ENCODE peak calls at places on chromosomes 11 and 22, in ten cellular contexts. E is stimulated activated CD4-positive, alpha-beta T cell treated with anti-CD3 and anti-CD28 coated beads, Interleukin-4, amount 100 ng/mL, for 48 hours; O is OCI-M1; U is Kasumi-1; Q is stimulated activated CD8-positive, alpha-beta memory T cell treated with anti-CD3 and anti-CD28 coated beads, Interleukin-12 subunit alpha, Interleukin-12 subunit beta, amount 100 ng/mL, for 1 hour; W is HT-29; J is T-cell; M is heart right ventricle; I is midbrain; S is activated CD8-positive, alpha-beta memory T cell treated with anti-CD3 and anti-CD28 coated beads for 1 hour. D is an unnamed sample.

GRCh38 chr11:129307162-129307561 is 68.5 kb upstream of the BARX2 start:
- DNase-seq in E (no peak), O (no peak), U (no peak), Q (no peak), W (no peak), J (no peak), M (no peak), I (no peak), S (no peak), D (no peak)

GRCh38 chr11:46484101-46484500 is 92.5 kb upstream of the CHRM4 start:
- DNase-seq in E (no peak), O (no peak), U (no peak), Q (no peak), W (no peak), J (no peak), M (no peak), I (no peak), S (no peak), D (no peak)

GRCh38 chr11:73931039-73931645 is 19.7 kb upstream of the DNAJB13 start:
- DNase-seq in E (no peak), O (peak), U (peak), Q (no peak), W (peak), J (no peak), M (no peak), I (peak), S (no peak), D (peak)

GRCh38 chr11:79167510-79168188 is 273.2 kb downstream of the TENM4 start:
- DNase-seq in E (no peak), O (no peak), U (no peak), Q (no peak), W (no peak), J (no peak), M (no peak), I (no peak), S (no peak), D (no peak)

GRCh38 chr11:40037005-40037404 is 1422.4 kb downstream of the LRRC4C start:
- DNase-seq in E (no peak), O (peak), U (no peak), Q (no peak), W (no peak), J (no peak), M (no peak), I (no peak), S (no peak), D (no peak)

GRCh38 chr11:3115321-3115720 is 49.8 kb downstream of the OSBPL5 start:
- DNase-seq in E (no peak), O (peak), U (no peak), Q (no peak), W (no peak), J (no peak), M (no peak), I (no peak), S (no peak), D (no peak)

GRCh38 chr11:7538466-7539454 is 25.0 kb downstream of the PPFIBP2 start:
- DNase-seq in E (no peak), O (no peak), U (no peak), Q (no peak), W (no peak), J (no peak), M (no peak), I (no peak), S (no peak), D (peak)

GRCh38 chr11:34633990-34634725 is 13.3 kb downstream of the EHF start:
- DNase-seq in E (no peak), O (peak), U (peak), Q (no peak), W (peak), J (no peak), M (no peak), I (peak), S (no peak), D (peak)

GRCh38 chr11:83162377-83162776 is 5.4 kb downstream of the PCF11 start:
- DNase-seq in E (no peak), O (peak), U (no peak), Q (no peak), W (no peak), J (no peak), M (no peak), I (no peak), S (no peak), D (peak)

GRCh38 chr11:86288776-86289507 is 13.1 kb upstream of the HIKESHI start:
- DNase-seq in E (no peak), O (peak), U (no peak), Q (no peak), W (no peak), J (no peak), M (no peak), I (peak), S (no peak), D (no peak)

GRCh38 chr11:115892016-115892415 is 387.8 kb upstream of the CADM1 start:
- DNase-seq in E (no peak), O (no peak), U (no peak), Q (no peak), W (no peak), J (no peak), M (no peak), I (no peak), S (no peak), D (no peak)

GRCh38 chr11:68206211-68206610 is 6.9 kb downstream of the KMT5B start:
- DNase-seq in E (no peak), O (peak), U (peak), Q (no peak), W (peak), J (no peak), M (no peak), I (peak), S (no peak), D (peak)

GRCh38 chr11:2704896-2705606 is 5.3 kb upstream of the KCNQ1OT1 start:
- DNase-seq in E (no peak), O (no peak), U (no peak), Q (no peak), W (no peak), J (no peak), M (no peak), I (no peak), S (no peak), D (no peak)

GRCh38 chr11:66892926-66893325 is 36.1 kb downstream of the LRFN4 start:
- DNase-seq in E (no peak), O (no peak), U (no peak), Q (no peak), W (no peak), J (no peak), M (no peak), I (no peak), S (no peak), D (no peak)

GRCh38 chr11:86559311-86559945 is 113.0 kb downstream of the ME3 start:
- DNase-seq in E (no peak), O (no peak), U (no peak), Q (no peak), W (peak), J (no peak), M (peak), I (no peak), S (no peak), D (peak)

GRCh38 chr11:45871638-45872037 is 13.8 kb upstream of the MAPK8IP1 start:
- DNase-seq in E (no peak), O (no peak), U (no peak), Q (no peak), W (no peak), J (no peak), M (no peak), I (no peak), S (no peak), D (no peak)

GRCh38 chr22:28183078-28183870 is 264.2 kb upstream of the PITPNB start:
- DNase-seq in E (no peak), O (no peak), U (no peak), Q (no peak), W (peak), J (no peak), M (no peak), I (no peak), S (no peak), D (peak)

GRCh38 chr11:66336234-66337102 is at the start of gene RIN1:
- DNase-seq in E (peak), O (peak), U (peak), Q (no peak), W (peak), J (no peak), M (peak), I (peak), S (no peak), D (peak)

GRCh38 chr22:31056986-31057599 is 24.0 kb upstream of the SMTN start:
- DNase-seq in E (no peak), O (no peak), U (no peak), Q (no peak), W (no peak), J (no peak), M (no peak), I (no peak), S (no peak), D (no peak)

GRCh38 chr11:2752923-2753322 is 53.1 kb upstream of the KCNQ1OT1 start:
- DNase-seq in E (no peak), O (no peak), U (no peak), Q (no peak), W (no peak), J (no peak), M (no peak), I (no peak), S (no peak), D (no peak)

GRCh38 chr11:119713361-119714040 is 15.5 kb downstream of the NECTIN1 start:
- DNase-seq in E (no peak), O (no peak), U (no peak), Q (no peak), W (peak), J (no peak), M (no peak), I (no peak), S (no peak), D (peak)

GRCh38 chr11:121767433-121767832 is 314.7 kb upstream of the SORL1-AS1 start:
- DNase-seq in E (no peak), O (no peak), U (no peak), Q (no peak), W (no peak), J (no peak), M (no peak), I (no peak), S (no peak), D (no peak)

GRCh38 chr11:109728056-109728455 is 306.1 kb downstream of the C11orf87 start:
- DNase-seq in E (no peak), O (no peak), U (no peak), Q (no peak), W (peak), J (no peak), M (no peak), I (no peak), S (no peak), D (peak)

GRCh38 chr11:71129624-71130023 is 122.8 kb downstream of the SHANK2 start:
- DNase-seq in E (no peak), O (peak), U (no peak), Q (no peak), W (no peak), J (no peak), M (no peak), I (no peak), S (no peak), D (no peak)

GRCh38 chr22:21450320-21450831 is 16.8 kb upstream of the TMEM191C start:
- DNase-seq in E (no peak), O (no peak), U (no peak), Q (no peak), W (no peak), J (no peak), M (no peak), I (no peak), S (no peak), D (no peak)

GRCh38 chr11:70251583-70252285 is 18.8 kb upstream of the PPFIA1 start:
- DNase-seq in E (no peak), O (no peak), U (no peak), Q (no peak), W (no peak), J (no peak), M (no peak), I (peak), S (no peak), D (no peak)

GRCh38 chr22:46061431-46062231 is 84.7 kb upstream of the WNT7B start:
- DNase-seq in E (no peak), O (no peak), U (no peak), Q (no peak), W (no peak), J (no peak), M (no peak), I (no peak), S (no peak), D (peak)

GRCh38 chr11:35343033-35343598 is 76.2 kb downstream of the SLC1A2 start:
- DNase-seq in E (peak), O (peak), U (no peak), Q (no peak), W (no peak), J (no peak), M (no peak), I (no peak), S (no peak), D (peak)

GRCh38 chr11:13923716-13924650 is 38.5 kb upstream of the SPON1 start:
- DNase-seq in E (no peak), O (no peak), U (peak), Q (no peak), W (no peak), J (peak), M (no peak), I (no peak), S (no peak), D (peak)

GRCh38 chr22:49735411-49736311 is 92.0 kb downstream of the BRD1 start:
- DNase-seq in E (peak), O (peak), U (no peak), Q (no peak), W (peak), J (peak), M (no peak), I (no peak), S (no peak), D (no peak)

GRCh38 chr11:28346209-28346608 is 238.0 kb downstream of the METTL15 start:
- DNase-seq in E (no peak), O (no peak), U (no peak), Q (no peak), W (peak), J (no peak), M (no peak), I (no peak), S (no peak), D (no peak)

GRCh38 chr11:8863838-8864237 is 47.2 kb upstream of the AKIP1 start:
- DNase-seq in E (no peak), O (no peak), U (no peak), Q (no peak), W (no peak), J (no peak), M (no peak), I (no peak), S (no peak), D (no peak)

GRCh38 chr11:95465887-95466286 is 234.9 kb upstream of the SESN3 start:
- DNase-seq in E (no peak), O (no peak), U (no peak), Q (no peak), W (no peak), J (no peak), M (no peak), I (no peak), S (no peak), D (no peak)

GRCh38 chr22:16783453-16783852 is 41.8 kb downstream of the XKR3 start:
- DNase-seq in E (no peak), O (no peak), U (no peak), Q (no peak), W (no peak), J (no peak), M (no peak), I (no peak), S (no peak), D (no peak)

GRCh38 chr11:12232819-12233601 is 122.6 kb downstream of the MICAL2 start:
- DNase-seq in E (no peak), O (no peak), U (no peak), Q (no peak), W (peak), J (no peak), M (no peak), I (no peak), S (no peak), D (no peak)

D was measured in small intestine.